ENCODE peak calls at places on chromosomes 1 and 21, in ten cellular contexts. One of them, this sample, is unnamed.
A peak's percentile ranks its signal among the peaks of the same experiment; 100 is the strongest.

GRCh38 chr1:45018599-45019230 is 6.7 kb downstream of the UROD start:
- DNase-seq in lower lobe of right lung: peak; percentile 74
- DNase-seq in fibroblast of mammary gland: peak; percentile 58
- DNase-seq in kidney epithelial cell: no peak
- DNase-seq in Calu3: peak; percentile 74
- DNase-seq in heart left ventricle: no peak
- DNase-seq in ovary: peak; percentile 44
- DNase-seq in coronary artery: peak; percentile 38
- DNase-seq in hepatocyte: peak; percentile 78
- DNase-seq in ascending aorta: no peak
- DNase-seq in this sample: peak; percentile 57

GRCh38 chr1:164735315-164736052 is 176.5 kb downstream of the PBX1 start:
- DNase-seq in lower lobe of right lung: no peak
- DNase-seq in fibroblast of mammary gland: peak; percentile 52
- DNase-seq in kidney epithelial cell: no peak
- DNase-seq in Calu3: no peak
- DNase-seq in heart left ventricle: no peak
- DNase-seq in ovary: no peak
- DNase-seq in coronary artery: no peak
- DNase-seq in hepatocyte: peak; percentile 78
- DNase-seq in ascending aorta: no peak
- DNase-seq in this sample: peak; percentile 75

GRCh38 chr21:45922648-45923047 is 58.9 kb upstream of the COL6A1 start:
- DNase-seq in lower lobe of right lung: no peak
- DNase-seq in fibroblast of mammary gland: no peak
- DNase-seq in kidney epithelial cell: no peak
- DNase-seq in Calu3: no peak
- DNase-seq in heart left ventricle: no peak
- DNase-seq in ovary: no peak
- DNase-seq in coronary artery: no peak
- DNase-seq in hepatocyte: no peak
- DNase-seq in ascending aorta: no peak
- DNase-seq in this sample: no peak

GRCh38 chr1:214378492-214378891 is 97.5 kb downstream of the SMYD2 start:
- DNase-seq in lower lobe of right lung: no peak
- DNase-seq in fibroblast of mammary gland: no peak
- DNase-seq in kidney epithelial cell: no peak
- DNase-seq in Calu3: no peak
- DNase-seq in heart left ventricle: no peak
- DNase-seq in ovary: no peak
- DNase-seq in coronary artery: no peak
- DNase-seq in hepatocyte: no peak
- DNase-seq in ascending aorta: no peak
- DNase-seq in this sample: no peak

GRCh38 chr1:114467491-114467890 is 43.5 kb downstream of the TRIM33 start:
- DNase-seq in lower lobe of right lung: no peak
- DNase-seq in fibroblast of mammary gland: no peak
- DNase-seq in kidney epithelial cell: no peak
- DNase-seq in Calu3: no peak
- DNase-seq in heart left ventricle: no peak
- DNase-seq in ovary: no peak
- DNase-seq in coronary artery: no peak
- DNase-seq in hepatocyte: no peak
- DNase-seq in ascending aorta: no peak
- DNase-seq in this sample: no peak

GRCh38 chr1:6819641-6820040 is 34.4 kb downstream of the CAMTA1 start:
- DNase-seq in lower lobe of right lung: no peak
- DNase-seq in fibroblast of mammary gland: peak; percentile 27
- DNase-seq in kidney epithelial cell: no peak
- DNase-seq in Calu3: no peak
- DNase-seq in heart left ventricle: no peak
- DNase-seq in ovary: no peak
- DNase-seq in coronary artery: no peak
- DNase-seq in hepatocyte: no peak
- DNase-seq in ascending aorta: no peak
- DNase-seq in this sample: peak; percentile 41

GRCh38 chr1:235415008-235415904 is 48.0 kb downstream of the TBCE start:
- DNase-seq in lower lobe of right lung: peak; percentile 73
- DNase-seq in fibroblast of mammary gland: peak; percentile 86
- DNase-seq in kidney epithelial cell: no peak
- DNase-seq in Calu3: peak; percentile 81
- DNase-seq in heart left ventricle: peak; percentile 59
- DNase-seq in ovary: peak; percentile 39
- DNase-seq in coronary artery: no peak
- DNase-seq in hepatocyte: peak; percentile 82
- DNase-seq in ascending aorta: no peak
- DNase-seq in this sample: peak; percentile 84

GRCh38 chr1:53543130-53543770 is 84.1 kb downstream of the DMRTB1 start:
- DNase-seq in lower lobe of right lung: peak; percentile 10
- DNase-seq in fibroblast of mammary gland: no peak
- DNase-seq in kidney epithelial cell: no peak
- DNase-seq in Calu3: no peak
- DNase-seq in heart left ventricle: no peak
- DNase-seq in ovary: no peak
- DNase-seq in coronary artery: no peak
- DNase-seq in hepatocyte: no peak
- DNase-seq in ascending aorta: no peak
- DNase-seq in this sample: peak; percentile 44

GRCh38 chr21:35911412-35912191 is 148.7 kb downstream of the SETD4 start:
- DNase-seq in lower lobe of right lung: no peak
- DNase-seq in fibroblast of mammary gland: no peak
- DNase-seq in kidney epithelial cell: no peak
- DNase-seq in Calu3: no peak
- DNase-seq in heart left ventricle: no peak
- DNase-seq in ovary: no peak
- DNase-seq in coronary artery: no peak
- DNase-seq in hepatocyte: no peak
- DNase-seq in ascending aorta: no peak
- DNase-seq in this sample: no peak

DNA sequence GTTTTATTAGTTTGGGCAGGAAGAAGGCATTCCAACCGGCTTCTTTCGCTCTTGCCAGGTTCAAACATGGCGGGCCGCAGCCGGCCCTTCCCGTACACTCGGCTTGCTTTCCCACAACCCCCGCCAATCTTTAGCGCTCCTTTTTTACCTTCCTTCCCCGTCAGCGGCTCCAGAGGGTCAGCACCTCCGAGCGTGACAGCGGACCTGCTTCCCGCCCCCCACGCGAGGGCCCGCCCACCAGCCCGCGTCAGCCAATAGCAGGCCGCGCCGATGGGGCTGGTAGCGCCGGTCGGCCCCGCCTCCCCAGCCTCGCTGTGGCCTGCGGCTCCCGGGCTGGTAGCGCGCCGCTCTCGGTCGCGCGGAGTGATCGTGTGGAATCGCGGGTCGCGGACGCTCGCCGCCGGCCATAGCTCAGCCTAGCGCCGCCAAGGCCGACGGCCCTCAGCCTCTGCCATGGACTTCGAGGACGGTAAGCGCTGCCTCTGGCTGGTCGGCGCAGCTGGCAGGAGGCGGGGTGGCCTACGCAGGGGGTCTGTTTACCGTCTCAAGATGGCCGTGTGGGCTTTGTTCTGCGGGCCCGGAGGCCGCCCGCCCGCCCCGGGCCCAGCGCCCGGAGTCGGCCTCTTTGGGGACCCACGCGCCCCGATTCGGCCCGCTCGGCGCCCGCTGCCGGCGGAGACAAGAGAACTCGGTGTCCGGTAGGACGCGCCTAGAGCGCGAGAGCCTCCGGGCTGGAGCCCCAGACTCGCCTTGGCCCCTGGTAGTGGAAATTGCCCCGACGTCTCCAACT is at the start of gene ZNF326:
- DNase-seq in lower lobe of right lung: peak; percentile 97
- DNase-seq in fibroblast of mammary gland: peak; percentile 95
- DNase-seq in kidney epithelial cell: peak; percentile 86
- DNase-seq in Calu3: peak; percentile 99
- DNase-seq in heart left ventricle: peak; percentile 96
- DNase-seq in ovary: peak; percentile 98
- DNase-seq in coronary artery: peak; percentile 97
- DNase-seq in hepatocyte: peak; percentile 98
- DNase-seq in ascending aorta: peak; percentile 81
- DNase-seq in this sample: peak; percentile 97
- TF ChIP-seq CTCF in lower lobe of right lung: peak; percentile 14
- TF ChIP-seq CTCF in fibroblast of mammary gland: no peak
- TF ChIP-seq CTCF in kidney epithelial cell: no peak
- TF ChIP-seq CTCF in Calu3: no peak
- TF ChIP-seq CTCF in heart left ventricle: peak; percentile 18
- TF ChIP-seq CTCF in ovary: no peak
- TF ChIP-seq CTCF in coronary artery: no peak
- TF ChIP-seq CTCF in hepatocyte: no peak
- TF ChIP-seq CTCF in ascending aorta: no peak
- TF ChIP-seq CTCF in this sample: no peak

DNA sequence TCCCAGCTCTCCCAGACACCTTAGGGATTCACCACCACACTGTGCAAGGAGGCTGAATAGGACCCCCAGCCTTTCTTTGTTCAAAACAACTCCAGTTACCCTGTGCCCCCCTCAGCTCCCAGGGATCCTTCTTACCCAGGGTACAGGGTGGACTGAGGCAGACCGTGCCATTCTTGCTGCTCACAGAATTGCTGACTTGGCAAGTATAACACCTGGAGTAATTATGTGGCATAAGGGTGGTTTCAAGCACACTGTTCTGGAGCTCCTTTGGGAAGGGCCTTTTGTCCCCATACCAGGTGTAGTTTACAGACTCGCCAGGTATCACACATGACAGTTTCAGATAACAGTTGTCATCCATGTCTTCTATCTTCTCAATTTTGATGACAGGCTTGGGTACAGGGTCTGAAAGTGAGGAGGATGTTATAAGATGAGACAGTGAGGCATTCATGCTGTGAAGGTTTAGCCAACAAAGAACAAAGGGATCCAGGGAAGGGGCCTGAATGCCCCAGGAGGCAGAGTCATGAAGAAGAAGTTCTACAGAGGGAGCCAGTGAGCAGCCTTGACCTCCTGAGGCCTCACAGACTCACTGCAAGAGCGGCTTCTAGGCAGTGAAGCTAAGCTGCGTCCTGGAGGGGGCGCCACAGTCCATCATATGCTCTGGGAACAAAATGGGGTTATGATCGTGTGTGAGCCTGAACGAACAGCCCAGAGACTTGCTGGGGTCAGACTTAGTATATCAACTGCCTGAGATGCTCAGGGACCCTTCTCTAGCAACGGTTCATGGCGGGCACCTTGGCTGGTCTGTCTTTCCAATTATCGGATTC is 30.3 kb downstream of the CD48 start:
- DNase-seq in lower lobe of right lung: peak; percentile 85
- DNase-seq in fibroblast of mammary gland: peak; percentile 32
- DNase-seq in kidney epithelial cell: no peak
- DNase-seq in Calu3: peak; percentile 54
- DNase-seq in heart left ventricle: peak; percentile 59
- DNase-seq in ovary: peak; percentile 65
- DNase-seq in coronary artery: no peak
- DNase-seq in hepatocyte: peak; percentile 77
- DNase-seq in ascending aorta: peak; percentile 13
- DNase-seq in this sample: peak; percentile 39
- TF ChIP-seq CTCF in lower lobe of right lung: peak; percentile 66
- TF ChIP-seq CTCF in fibroblast of mammary gland: peak; percentile 34
- TF ChIP-seq CTCF in kidney epithelial cell: peak; percentile 43
- TF ChIP-seq CTCF in Calu3: peak; percentile 21
- TF ChIP-seq CTCF in heart left ventricle: peak; percentile 59
- TF ChIP-seq CTCF in ovary: no peak
- TF ChIP-seq CTCF in coronary artery: peak; percentile 37
- TF ChIP-seq CTCF in hepatocyte: peak; percentile 54
- TF ChIP-seq CTCF in ascending aorta: peak; percentile 13
- TF ChIP-seq CTCF in this sample: peak; percentile 49

DNA sequence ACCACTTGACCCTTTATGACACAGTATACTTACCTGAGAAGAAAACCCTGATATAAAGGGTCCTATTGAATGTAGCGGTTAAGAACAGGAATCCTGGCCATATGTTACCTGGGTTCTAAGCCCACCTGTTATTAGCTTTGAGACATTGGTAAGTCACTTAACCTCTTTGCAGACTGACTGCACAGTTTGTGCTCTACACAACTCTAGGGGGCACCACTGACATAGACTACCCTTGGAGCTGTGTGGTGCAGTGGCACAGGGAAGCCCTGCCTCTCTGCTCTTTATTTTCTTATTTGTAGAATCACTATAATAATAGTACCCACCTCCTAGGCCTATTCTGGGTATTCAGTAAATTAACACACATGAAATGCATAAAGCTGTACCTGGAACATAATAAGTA is 165.6 kb downstream of the C1orf94 start:
- DNase-seq in lower lobe of right lung: no peak
- DNase-seq in fibroblast of mammary gland: no peak
- DNase-seq in kidney epithelial cell: no peak
- DNase-seq in Calu3: no peak
- DNase-seq in heart left ventricle: no peak
- DNase-seq in ovary: no peak
- DNase-seq in coronary artery: no peak
- DNase-seq in hepatocyte: no peak
- DNase-seq in ascending aorta: no peak
- DNase-seq in this sample: no peak
- TF ChIP-seq CTCF in lower lobe of right lung: no peak
- TF ChIP-seq CTCF in fibroblast of mammary gland: no peak
- TF ChIP-seq CTCF in kidney epithelial cell: no peak
- TF ChIP-seq CTCF in Calu3: no peak
- TF ChIP-seq CTCF in heart left ventricle: no peak
- TF ChIP-seq CTCF in ovary: no peak
- TF ChIP-seq CTCF in coronary artery: no peak
- TF ChIP-seq CTCF in hepatocyte: no peak
- TF ChIP-seq CTCF in ascending aorta: no peak
- TF ChIP-seq CTCF in this sample: no peak

GRCh38 chr1:21294266-21295058 is 4.2 kb upstream of the ECE1 start:
- DNase-seq in lower lobe of right lung: peak; percentile 67
- DNase-seq in fibroblast of mammary gland: no peak
- DNase-seq in kidney epithelial cell: no peak
- DNase-seq in Calu3: peak; percentile 47
- DNase-seq in heart left ventricle: no peak
- DNase-seq in ovary: no peak
- DNase-seq in coronary artery: peak; percentile 74
- DNase-seq in hepatocyte: no peak
- DNase-seq in ascending aorta: no peak
- DNase-seq in this sample: no peak

GRCh38 chr1:21295545-21295944 is 5.3 kb upstream of the ECE1 start:
- DNase-seq in lower lobe of right lung: no peak
- DNase-seq in fibroblast of mammary gland: no peak
- DNase-seq in kidney epithelial cell: no peak
- DNase-seq in Calu3: no peak
- DNase-seq in heart left ventricle: no peak
- DNase-seq in ovary: no peak
- DNase-seq in coronary artery: no peak
- DNase-seq in hepatocyte: no peak
- DNase-seq in ascending aorta: no peak
- DNase-seq in this sample: no peak

GRCh38 chr1:21296509-21297354 is 6.5 kb upstream of the ECE1 start:
- DNase-seq in lower lobe of right lung: no peak
- DNase-seq in fibroblast of mammary gland: no peak
- DNase-seq in kidney epithelial cell: no peak
- DNase-seq in Calu3: no peak
- DNase-seq in heart left ventricle: no peak
- DNase-seq in ovary: no peak
- DNase-seq in coronary artery: peak; percentile 76
- DNase-seq in hepatocyte: no peak
- DNase-seq in ascending aorta: no peak
- DNase-seq in this sample: no peak

GRCh38 chr1:21293537-21294265 is 3.4 kb upstream of the ECE1 start:
- DNase-seq in lower lobe of right lung: no peak
- DNase-seq in fibroblast of mammary gland: no peak
- DNase-seq in kidney epithelial cell: no peak
- DNase-seq in Calu3: no peak
- DNase-seq in heart left ventricle: no peak
- DNase-seq in ovary: no peak
- DNase-seq in coronary artery: no peak
- DNase-seq in hepatocyte: no peak
- DNase-seq in ascending aorta: no peak
- DNase-seq in this sample: no peak

GRCh38 chr1:21295059-21295401 is 4.8 kb upstream of the ECE1 start:
- DNase-seq in lower lobe of right lung: no peak
- DNase-seq in fibroblast of mammary gland: peak; percentile 80
- DNase-seq in kidney epithelial cell: no peak
- DNase-seq in Calu3: no peak
- DNase-seq in heart left ventricle: no peak
- DNase-seq in ovary: no peak
- DNase-seq in coronary artery: no peak
- DNase-seq in hepatocyte: no peak
- DNase-seq in ascending aorta: no peak
- DNase-seq in this sample: peak; percentile 58
- TF ChIP-seq CTCF in lower lobe of right lung: no peak
- TF ChIP-seq CTCF in fibroblast of mammary gland: no peak
- TF ChIP-seq CTCF in kidney epithelial cell: no peak
- TF ChIP-seq CTCF in Calu3: no peak
- TF ChIP-seq CTCF in heart left ventricle: no peak
- TF ChIP-seq CTCF in ovary: no peak
- TF ChIP-seq CTCF in coronary artery: no peak
- TF ChIP-seq CTCF in hepatocyte: no peak
- TF ChIP-seq CTCF in ascending aorta: no peak
- TF ChIP-seq CTCF in this sample: no peak